ENCODE peak calls at places on chromosomes 6 and 20, in five cellular contexts. Z is tibial nerve, M is SJCRH30, G is psoas muscle, S is lung. N is an unnamed sample.

GRCh38 chr6:74705451-74705850 is 500.4 kb downstream of the COL12A1 start:
- DNase-seq in Z (no peak), M (no peak), G (no peak), S (no peak), N (no peak)

GRCh38 chr6:37019065-37019450 is 13.6 kb downstream of the FGD2 start:
- DNase-seq in Z (no peak), M (peak; percentile 23), G (no peak), S (no peak), N (no peak)

GRCh38 chr20:37231970-37232620 is 29.5 kb downstream of the GHRH start:
- DNase-seq in Z (no peak), M (peak; percentile 96), G (no peak), S (no peak), N (no peak)

GRCh38 chr6:41599015-41599835 is 39.0 kb upstream of the MDFI start:
- DNase-seq in Z (no peak), M (no peak), G (peak; percentile 44), S (no peak), N (no peak)

GRCh38 chr6:63773200-63773599 is 137.6 kb downstream of the PHF3 start:
- DNase-seq in Z (no peak), M (no peak), G (no peak), S (no peak), N (no peak)

GRCh38 chr6:125197795-125198269 is 44.3 kb downstream of the TPD52L1 start:
- DNase-seq in Z (peak; percentile 32), M (peak; percentile 45), G (peak; percentile 88), S (peak; percentile 81), N (no peak)

GRCh38 chr20:20367681-20368413 is at the start of gene INSM1:
- DNase-seq in Z (no peak), M (peak; percentile 80), G (no peak), S (no peak), N (no peak)

GRCh38 chr6:32666420-32667300 is at the start of gene HLA-DQB1:
- DNase-seq in Z (no peak), M (peak; percentile 48), G (no peak), S (no peak), N (peak; percentile 1)

GRCh38 chr6:169830876-169831275 is 79.5 kb downstream of the ERMARD start:
- DNase-seq in Z (no peak), M (no peak), G (no peak), S (peak; percentile 18), N (no peak)

DNA sequence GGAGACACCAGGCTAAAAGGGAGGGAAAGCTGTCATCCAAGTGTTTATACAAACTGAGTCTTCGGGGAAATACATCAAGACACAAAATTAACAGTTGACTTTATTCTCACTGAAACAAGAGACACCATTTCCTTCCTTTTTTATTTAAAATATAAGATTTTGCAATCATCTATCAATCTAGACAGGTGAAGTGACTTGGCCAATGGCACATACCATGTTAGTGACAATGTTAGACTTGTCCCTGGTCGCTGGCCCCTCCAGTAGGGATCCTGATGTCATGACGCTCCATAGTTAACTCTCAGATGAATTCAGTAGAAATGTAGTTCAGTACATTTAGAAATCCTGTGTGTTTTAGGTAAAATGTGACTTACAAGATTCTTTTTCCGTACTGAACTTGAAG is 2.9 kb downstream of the SASH1 start:
- DNase-seq in Z (no peak), M (no peak), G (no peak), S (no peak), N (no peak)
- H3K27ac ChIP-seq in Z (peak overlapping the region; percentile 25), M (no peak overlapping the region), G (peak overlapping the region; percentile 36), S (peak overlapping the region; percentile 17), N (no peak overlapping the region)

GRCh38 chr6:31336872-31337496 is 20.0 kb downstream of the HLA-B start:
- DNase-seq in Z (no peak), M (no peak), G (no peak), S (no peak), N (no peak)
- H3K9me3 ChIP-seq in Z (no peaks in the 10 kb centered on the region), M (no peaks in the 10 kb centered on the region), G (no peaks in the 10 kb centered on the region), S (no peaks in the 10 kb centered on the region), N (peaks cover 30% of the 10 kb centered on the region)

GRCh38 chr20:46044896-46045295 is 15.9 kb downstream of the SLC12A5 start:
- DNase-seq in Z (no peak), M (no peak), G (no peak), S (no peak), N (no peak)

GRCh38 chr20:46036370-46036769 is 7.4 kb downstream of the SLC12A5 start:
- DNase-seq in Z (no peak), M (no peak), G (no peak), S (no peak), N (no peak)

GRCh38 chr20:46043556-46043955 is 14.5 kb downstream of the SLC12A5 start:
- DNase-seq in Z (no peak), M (no peak), G (no peak), S (no peak), N (no peak)

GRCh38 chr20:46037036-46037435 is 8.0 kb downstream of the SLC12A5 start:
- DNase-seq in Z (no peak), M (no peak), G (no peak), S (no peak), N (no peak)

GRCh38 chr20:46040902-46041535 is 12.0 kb downstream of the SLC12A5 start:
- DNase-seq in Z (no peak), M (peak; percentile 89), G (no peak), S (no peak), N (peak; percentile 43)
- H3K27me3 ChIP-seq in Z (peaks cover 21% of the 10 kb centered on the region), M (no peaks in the 10 kb centered on the region), G (peaks cover 23% of the 10 kb centered on the region), S (no peaks in the 10 kb centered on the region), N (peaks cover 11% of the 10 kb centered on the region)

GRCh38 chr6:108873251-108873650 is 25.0 kb downstream of the ARMC2 start:
- DNase-seq in Z (no peak), M (no peak), G (no peak), S (no peak), N (no peak)
- H3K27ac ChIP-seq in Z (no peak overlapping the region), M (no peak overlapping the region), G (no peak overlapping the region), S (peak overlapping the region; percentile 51), N (no peak overlapping the region)

GRCh38 chr6:90369024-90369519 is 72.4 kb upstream of the BACH2 start:
- DNase-seq in Z (peak; percentile 28), M (peak; percentile 91), G (peak; percentile 58), S (peak; percentile 70), N (no peak)

GRCh38 chr6:90375681-90376439 is 79.2 kb upstream of the BACH2 start:
- DNase-seq in Z (no peak), M (peak; percentile 9), G (no peak), S (no peak), N (no peak)

GRCh38 chr6:90370493-90370959 is 73.9 kb upstream of the BACH2 start:
- DNase-seq in Z (no peak), M (no peak), G (no peak), S (no peak), N (no peak)

GRCh38 chr6:90369651-90370050 is 73.0 kb upstream of the BACH2 start:
- DNase-seq in Z (no peak), M (peak; percentile 7), G (no peak), S (no peak), N (no peak)

GRCh38 chr6:90374201-90374600 is 77.6 kb upstream of the BACH2 start:
- DNase-seq in Z (no peak), M (peak; percentile 45), G (no peak), S (no peak), N (no peak)
- H3K9me3 ChIP-seq in Z (no peaks in the 10 kb centered on the region), M (no peaks in the 10 kb centered on the region), G (no peaks in the 10 kb centered on the region), S (no peaks in the 10 kb centered on the region), N (no peaks in the 10 kb centered on the region)

GRCh38 chr20:63173552-63174191 is 42.3 kb downstream of the YTHDF1 start:
- DNase-seq in Z (no peak), M (no peak), G (no peak), S (no peak), N (no peak)
- H3K27me3 ChIP-seq in Z (peaks cover 70% of the 10 kb centered on the region), M (peaks cover 52% of the 10 kb centered on the region), G (peaks cover 85% of the 10 kb centered on the region), S (peaks cover 24% of the 10 kb centered on the region), N (peaks cover 71% of the 10 kb centered on the region)

DNA sequence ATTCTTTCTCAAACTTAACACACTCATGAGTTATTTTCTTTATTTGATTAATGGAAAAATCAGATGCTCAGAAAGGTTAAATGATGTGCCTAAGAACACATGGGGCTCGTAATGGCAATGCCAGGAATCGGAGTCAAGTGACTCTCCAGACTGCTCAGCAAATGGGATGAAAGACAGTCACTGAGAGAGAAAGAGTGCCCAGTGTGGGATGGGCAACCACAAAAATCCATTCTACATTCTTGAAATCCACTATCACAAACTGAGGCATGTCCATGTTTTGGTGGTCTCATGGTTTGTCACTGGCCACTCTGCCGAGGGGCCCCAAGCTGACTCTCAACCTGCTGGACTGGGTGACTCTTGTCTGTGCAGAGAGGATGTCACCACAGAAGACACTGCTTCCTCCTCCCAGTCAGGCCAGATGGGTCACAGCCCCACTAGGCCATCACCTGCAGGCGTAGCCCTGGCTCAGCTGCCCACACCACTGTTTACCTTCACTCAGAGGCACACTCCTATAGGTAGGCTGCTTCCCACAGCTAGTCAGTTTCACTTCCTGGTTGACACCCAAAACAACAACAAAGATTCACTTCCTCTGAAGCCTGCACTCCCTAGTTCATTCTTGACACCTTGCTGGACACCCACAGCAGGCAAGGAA is 21.5 kb downstream of the MAP1LC3A start:
- DNase-seq in Z (no peak), M (no peak), G (no peak), S (no peak), N (no peak)
- H3K27ac ChIP-seq in Z (peak overlapping the region; percentile 45), M (no peak overlapping the region), G (no peak overlapping the region), S (no peak overlapping the region), N (peak overlapping the region; percentile 8)

DNA sequence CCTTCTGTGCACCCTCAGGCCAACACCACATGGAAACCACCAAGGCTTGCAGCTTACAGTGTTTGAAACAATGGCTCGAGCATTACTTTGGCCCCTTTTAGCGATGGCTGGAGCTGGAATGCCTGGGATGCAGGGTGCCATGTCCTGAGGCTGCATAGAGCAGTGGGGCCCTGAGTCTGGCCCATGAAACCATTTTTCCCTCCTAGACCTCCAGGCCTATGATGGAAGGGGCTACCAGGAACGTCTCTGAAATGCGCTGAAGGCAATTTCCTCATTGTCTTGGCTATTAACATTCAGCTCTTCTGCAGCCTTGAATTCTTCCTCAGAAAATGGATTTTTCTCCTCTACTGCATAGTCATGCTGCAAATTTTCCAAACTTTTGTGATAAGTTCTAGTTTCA is 29.9 kb upstream of the SERINC1 start:
- DNase-seq in Z (no peak), M (no peak), G (no peak), S (no peak), N (no peak)
- H3K9me3 ChIP-seq in Z (peaks cover 31% of the 10 kb centered on the region), M (peaks cover 6% of the 10 kb centered on the region), G (peaks cover 28% of the 10 kb centered on the region), S (peaks cover 8% of the 10 kb centered on the region), N (peaks cover 46% of the 10 kb centered on the region)

DNA sequence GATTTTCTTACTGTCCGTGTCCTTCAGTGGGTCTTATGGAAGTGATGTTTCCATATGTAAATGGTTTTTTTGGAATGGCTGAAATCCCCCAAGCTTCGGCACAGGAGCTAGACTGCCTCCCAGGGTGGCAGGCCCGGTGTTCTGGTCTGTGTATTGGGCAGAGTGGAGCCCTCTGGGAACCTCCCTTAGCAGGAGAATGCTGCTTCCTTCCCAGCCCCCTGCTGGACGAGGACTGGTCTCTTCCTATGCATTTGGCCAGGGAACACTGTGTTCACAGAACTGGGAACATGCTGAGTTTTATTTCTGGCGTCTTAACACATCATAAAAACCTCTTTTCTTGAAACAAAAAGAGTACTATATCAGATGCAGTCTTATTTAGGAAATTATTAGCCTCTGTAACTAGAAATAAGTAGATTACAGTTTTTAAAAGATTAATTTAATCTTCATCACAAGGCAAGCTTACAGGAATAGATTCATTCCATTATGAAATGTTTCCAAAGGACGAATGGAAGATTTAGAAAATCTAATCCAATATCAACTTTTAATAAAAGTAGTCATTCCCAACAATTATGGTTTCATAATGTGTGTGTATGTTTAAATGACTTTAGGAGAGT is 56.6 kb downstream of the SYTL3 start:
- DNase-seq in Z (peak; percentile 39), M (peak; percentile 57), G (peak; percentile 65), S (peak; percentile 52), N (no peak)
- H3K27me3 ChIP-seq in Z (no peaks in the 10 kb centered on the region), M (no peaks in the 10 kb centered on the region), G (no peaks in the 10 kb centered on the region), S (no peaks in the 10 kb centered on the region), N (no peaks in the 10 kb centered on the region)

N was measured in CD4-positive, alpha-beta T cell.